ENCODE peak calls at places on chromosomes 7 and 10, in nine cellular contexts. Z is NCI-H524; O is effector memory CD8-positive, alpha-beta T cell; A is sigmoid colon; P is lower lobe of right lung; U is NCI-H446; X is AML-193; T is AG09309; V is T follicular helper cell. Y is an unnamed sample.

GRCh38 chr10:31399631-31400030 is 80.6 kb downstream of the ZEB1 start:
- DNase-seq in Z (no peak), O (no peak), A (no peak), P (no peak), U (no peak), X (no peak), T (no peak), V (no peak), Y (no peak)

GRCh38 chr10:91220954-91221696 is 662 bp downstream of the PCGF5 start:
- DNase-seq in Z (peak; percentile 7), O (no peak), A (peak; percentile 63), P (peak; percentile 56), U (no peak), X (peak; percentile 17), T (no peak), V (no peak), Y (peak; percentile 72)

GRCh38 chr10:75261813-75262725 is 26.3 kb upstream of the COMTD1 start:
- DNase-seq in Z (peak; percentile 62), O (no peak), A (no peak), P (no peak), U (no peak), X (no peak), T (no peak), V (no peak), Y (no peak)

GRCh38 chr7:100882201-100882600 is 7.3 kb downstream of the SRRT start:
- DNase-seq in Z (no peak), O (no peak), A (no peak), P (no peak), U (no peak), X (no peak), T (no peak), V (no peak), Y (no peak)

GRCh38 chr10:113709221-113709838 is 29.6 kb downstream of the CASP7 start:
- DNase-seq in Z (no peak), O (no peak), A (no peak), P (no peak), U (no peak), X (no peak), T (peak; percentile 33), V (no peak), Y (no peak)

GRCh38 chr10:97883092-97883485 is 33.4 kb downstream of the GOLGA7B start:
- DNase-seq in Z (no peak), O (no peak), A (no peak), P (no peak), U (no peak), X (no peak), T (no peak), V (no peak), Y (no peak)

GRCh38 chr10:74753295-74754211 is 72.8 kb upstream of the KAT6B start:
- DNase-seq in Z (no peak), O (no peak), A (peak; percentile 86), P (peak; percentile 47), U (peak; percentile 46), X (no peak), T (peak; percentile 97), V (no peak), Y (no peak)

GRCh38 chr7:130356760-130357611 is 12.4 kb downstream of the CPA5 start:
- DNase-seq in Z (no peak), O (no peak), A (peak; percentile 91), P (no peak), U (peak; percentile 29), X (no peak), T (no peak), V (no peak), Y (peak; percentile 83)

GRCh38 chr7:80443336-80443735 is 68.5 kb downstream of the GNAT3 start:
- DNase-seq in Z (no peak), O (no peak), A (no peak), P (no peak), U (no peak), X (peak; percentile 89), T (no peak), V (no peak), Y (peak; percentile 28)

GRCh38 chr10:49177391-49178355 is 10.5 kb downstream of the TMEM273 start:
- DNase-seq in Z (no peak), O (peak; percentile 27), A (no peak), P (no peak), U (no peak), X (peak; percentile 34), T (peak; percentile 38), V (no peak), Y (peak; percentile 77)

GRCh38 chr7:150968056-150968455 is 10.1 kb downstream of the KCNH2 start:
- DNase-seq in Z (no peak), O (no peak), A (no peak), P (no peak), U (no peak), X (no peak), T (no peak), V (no peak), Y (no peak)

GRCh38 chr10:109852004-109852717 is 71.2 kb downstream of the XPNPEP1 start:
- DNase-seq in Z (peak; percentile 53), O (peak; percentile 67), A (peak; percentile 88), P (peak; percentile 76), U (peak; percentile 75), X (peak; percentile 61), T (peak; percentile 17), V (peak; percentile 60), Y (peak; percentile 73)

GRCh38 chr10:122878799-122879338 is 512 bp downstream of the FAM24B start:
- DNase-seq in Z (no peak), O (no peak), A (no peak), P (no peak), U (no peak), X (peak; percentile 9), T (no peak), V (no peak), Y (peak; percentile 35)

GRCh38 chr7:73827568-73828106 is 3.2 kb upstream of the CLDN4 start:
- DNase-seq in Z (peak; percentile 96), O (no peak), A (no peak), P (peak; percentile 85), U (peak; percentile 29), X (no peak), T (no peak), V (no peak), Y (no peak)